ENCODE peak calls at places on chromosomes 6 and 20, in seven cellular contexts. P, H, O, X, D, E and J are unnamed samples.

GRCh38 chr6:32329141-32329540 is 42.6 kb downstream of the TSBP1 start:
- DNase-seq in O (no peak), D (no peak), E (no peak), H (no peak), P (no peak), X (no peak), J (no peak)

GRCh38 chr6:7542878-7543394 is 1.5 kb downstream of the DSP start:
- DNase-seq in X (peak; percentile 94), O (peak; percentile 72), P (no peak), D (no peak), H (no peak), E (peak; percentile 59), J (peak; percentile 30)

GRCh38 chr6:110337481-110337880 is 20.7 kb downstream of the METTL24 start:
- DNase-seq in H (no peak), O (no peak), D (no peak), P (no peak), E (no peak), X (no peak), J (no peak)

GRCh38 chr6:98514073-98514720 is 320.2 kb upstream of the POU3F2 start:
- DNase-seq in P (no peak), X (no peak), D (no peak), H (peak; percentile 53), O (no peak), E (no peak), J (no peak)

GRCh38 chr20:58310291-58310782 is 822 bp downstream of the RAB22A start:
- DNase-seq in X (peak; percentile 13), H (peak; percentile 51), O (no peak), P (no peak), D (no peak), E (peak; percentile 19), J (peak; percentile 80)

GRCh38 chr6:170159040-170159965 is 131.6 kb downstream of the DLL1 start:
- DNase-seq in D (no peak), X (no peak), O (no peak), H (no peak), E (no peak), P (no peak), J (no peak)

GRCh38 chr6:83536034-83536646 is 23.8 kb downstream of the PRSS35 start:
- DNase-seq in D (peak; percentile 7), E (peak; percentile 30), P (peak; percentile 38), H (no peak), O (no peak), X (peak; percentile 68), J (peak; percentile 22)

GRCh38 chr20:23142162-23143050 is 56.3 kb upstream of the CD93 start:
- DNase-seq in H (no peak), P (peak; percentile 10), O (no peak), D (no peak), E (no peak), X (no peak), J (no peak)

GRCh38 chr6:166173292-166173951 is 5.8 kb upstream of the TBXT start:
- DNase-seq in E (peak; percentile 10), O (no peak), H (no peak), X (peak; percentile 32), P (no peak), D (no peak), J (no peak)

GRCh38 chr6:157710604-157711003 is 112.4 kb upstream of the SNX9 start:
- DNase-seq in E (peak; percentile 10), P (no peak), H (no peak), D (no peak), X (no peak), O (no peak), J (no peak)

GRCh38 chr6:163670283-163670682 is 255.8 kb downstream of the QKI start:
- DNase-seq in D (no peak), E (no peak), P (no peak), H (no peak), X (no peak), O (no peak), J (no peak)

GRCh38 chr20:1934578-1935573 is 39.7 kb downstream of the SIRPA start:
- DNase-seq in H (no peak), X (peak; percentile 61), O (peak; percentile 73), D (no peak), P (no peak), E (peak; percentile 22), J (no peak)

GRCh38 chr6:22110042-22110441 is 186.8 kb downstream of the PRL start:
- DNase-seq in H (no peak), D (no peak), E (no peak), O (no peak), X (no peak), P (no peak), J (no peak)

GRCh38 chr20:16279320-16279719 is 293.9 kb downstream of the KIF16B start:
- DNase-seq in D (no peak), H (no peak), P (no peak), E (no peak), X (no peak), O (no peak), J (no peak)

GRCh38 chr6:103854059-103854458 is 1005.7 kb downstream of the HACE1 start:
- DNase-seq in H (no peak), P (no peak), E (no peak), D (no peak), X (no peak), O (no peak), J (peak; percentile 4)

GRCh38 chr20:47360489-47361267 is 4.2 kb upstream of the ZMYND8 start:
- DNase-seq in E (peak; percentile 93), P (no peak), D (peak; percentile 77), X (peak; percentile 85), H (peak; percentile 78), O (peak; percentile 91), J (no peak)

GRCh38 chr6:64012351-64013060 is 376.9 kb downstream of the PHF3 start:
- DNase-seq in X (peak; percentile 73), O (no peak), D (peak; percentile 57), P (no peak), E (peak; percentile 37), H (peak; percentile 90), J (peak; percentile 63)

GRCh38 chr6:166344240-166344639 is 1.9 kb upstream of the SFT2D1 start:
- DNase-seq in O (no peak), H (no peak), E (no peak), P (no peak), D (no peak), X (no peak), J (no peak)

GRCh38 chr6:158707120-158707519 is 57.3 kb downstream of the SYTL3 start:
- DNase-seq in O (peak; percentile 41), E (peak; percentile 64), X (peak; percentile 83), H (no peak), D (no peak), P (no peak), J (peak; percentile 38)

GRCh38 chr6:118537579-118537978 is 10.5 kb upstream of the PLN start:
- DNase-seq in D (no peak), X (no peak), P (no peak), H (no peak), O (no peak), E (no peak), J (no peak)

GRCh38 chr6:26394289-26394688 is 7.8 kb upstream of the BTN3A1 start:
- DNase-seq in O (no peak), H (no peak), D (peak; percentile 4), X (peak; percentile 42), P (no peak), E (peak; percentile 77), J (peak; percentile 53)

GRCh38 chr6:141388666-141389065 is 744.1 kb upstream of the GJE1 start:
- DNase-seq in E (no peak), H (no peak), P (no peak), O (no peak), D (no peak), X (no peak), J (no peak)